ENCODE peak calls at places on chromosomes 16 and 17, in nine cellular contexts. I, T, X, Q, P, H, B, G and Y are unnamed samples.

GRCh38 chr16:30958164-30959083 is 870 bp downstream of the SETD1A start:
- DNase-seq in P (no peak), T (peak), I (peak), B (peak), G (no peak), X (peak), Q (no peak), H (peak), Y (peak)

GRCh38 chr17:18950944-18951905 is 740 bp upstream of the SLC5A10 start:
- DNase-seq in I (peak), H (no peak), G (no peak), P (no peak), X (no peak), B (no peak), T (no peak), Q (no peak), Y (no peak)

GRCh38 chr16:30982548-30983288 is 2.3 kb upstream of the HSD3B7 start:
- DNase-seq in Q (no peak), T (peak), X (no peak), G (no peak), H (no peak), B (no peak), I (no peak), P (peak), Y (no peak)

GRCh38 chr16:88978608-88979346 is 1.8 kb upstream of the CBFA2T3 start:
- DNase-seq in G (no peak), H (no peak), I (no peak), X (no peak), Q (no peak), B (peak), P (no peak), T (no peak), Y (no peak)

GRCh38 chr16:17369441-17369951 is 101.3 kb downstream of the XYLT1 start:
- DNase-seq in X (no peak), H (no peak), Q (no peak), G (peak), B (peak), T (no peak), I (peak), P (no peak), Y (no peak)

GRCh38 chr17:21076242-21076641 is 33.4 kb upstream of the USP22 start:
- DNase-seq in H (no peak), T (no peak), P (no peak), B (no peak), Q (no peak), G (no peak), I (no peak), X (no peak), Y (no peak)

GRCh38 chr17:66250686-66251085 is 21.5 kb upstream of the APOH start:
- DNase-seq in H (no peak), G (no peak), I (no peak), T (no peak), P (no peak), Q (no peak), X (no peak), B (no peak), Y (no peak)

GRCh38 chr17:66191607-66192377 is at the start of gene CEP112:
- DNase-seq in T (peak), G (peak), P (peak), H (peak), B (peak), X (peak), I (no peak), Q (peak), Y (peak)

GRCh38 chr17:54736573-54736972 is 164.1 kb upstream of the TOM1L1 start:
- DNase-seq in G (no peak), H (peak), B (no peak), I (no peak), Q (no peak), T (no peak), X (no peak), P (no peak), Y (no peak)

GRCh38 chr17:17121162-17121561 is 78.9 kb downstream of the MPRIP start:
- DNase-seq in P (no peak), H (no peak), X (no peak), B (no peak), I (no peak), T (no peak), Q (no peak), G (no peak), Y (no peak)
- TF ChIP-seq CTCF in P (no peak), H (no peak), X (no peak), B (no peak), I (no peak), T (no peak), Q (no peak), G (no peak), Y (peak)

DNA sequence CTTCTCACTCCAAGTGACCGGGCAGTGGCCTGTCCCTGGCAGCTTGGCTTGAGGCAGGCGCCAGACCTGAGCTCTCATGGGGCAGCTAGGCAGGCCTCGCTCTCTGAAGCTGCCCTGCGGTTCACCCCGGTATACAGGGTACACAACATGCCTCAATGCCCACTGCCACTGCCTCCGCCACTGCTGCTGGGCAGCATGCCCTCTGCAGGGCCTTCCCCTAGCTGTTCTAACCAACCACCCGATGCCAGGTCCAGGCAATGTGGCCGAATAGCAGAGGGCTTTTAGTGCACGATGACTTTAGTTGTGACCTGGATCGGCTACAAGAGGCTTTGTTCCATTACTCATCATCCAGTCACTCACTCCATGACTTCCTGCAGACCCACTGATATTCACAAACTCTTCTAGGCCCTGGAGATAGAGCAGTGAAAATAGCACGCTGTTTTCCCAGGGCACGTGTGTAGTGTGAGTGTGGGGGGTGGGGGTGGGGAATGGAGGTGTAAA is 19.7 kb downstream of the CDC42EP4 start:
- DNase-seq in G (no peak), Q (no peak), T (peak), I (no peak), X (no peak), B (no peak), H (no peak), P (no peak), Y (peak)
- TF ChIP-seq CTCF in G (no peak), Q (no peak), T (no peak), I (no peak), X (no peak), B (no peak), H (no peak), P (no peak), Y (no peak)

DNA sequence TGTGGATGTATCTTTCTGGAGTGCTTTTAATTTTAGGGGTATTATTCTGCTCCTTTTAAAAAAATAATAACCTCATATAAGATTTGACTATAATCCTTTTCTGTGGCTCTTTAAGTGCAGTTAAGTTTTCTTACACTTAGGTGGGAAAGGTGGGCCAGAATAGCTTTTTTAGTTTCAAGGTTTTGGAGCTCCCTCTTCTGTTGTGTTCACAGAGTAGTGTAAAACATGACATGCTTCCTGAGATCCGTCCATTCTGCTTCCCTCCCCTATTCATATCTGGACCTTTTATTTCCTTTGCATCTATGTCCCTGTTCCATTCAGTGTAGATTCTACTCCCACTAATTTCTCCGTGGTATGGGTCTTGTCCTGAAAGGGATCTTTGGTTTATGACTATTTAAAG is 12.8 kb downstream of the LRRC36 start:
- DNase-seq in H (no peak), X (peak), T (peak), Q (peak), I (no peak), B (no peak), P (no peak), G (no peak), Y (peak)
- TF ChIP-seq CTCF in H (no peak), X (peak), T (peak), Q (peak), I (no peak), B (peak), P (peak), G (no peak), Y (peak)

GRCh38 chr16:78689031-78689430 is 589.6 kb downstream of the WWOX start:
- DNase-seq in I (no peak), B (no peak), H (no peak), X (no peak), T (peak), Q (no peak), G (no peak), P (peak), Y (no peak)

GRCh38 chr16:78689536-78689935 is 590.1 kb downstream of the WWOX start:
- DNase-seq in Q (no peak), B (no peak), T (no peak), G (no peak), H (no peak), X (no peak), P (no peak), I (no peak), Y (no peak)

GRCh38 chr16:78684040-78684611 is 584.7 kb downstream of the WWOX start:
- DNase-seq in I (no peak), Q (no peak), X (no peak), B (no peak), T (peak), P (peak), G (no peak), H (peak), Y (peak)

GRCh38 chr16:78686601-78687000 is 587.1 kb downstream of the WWOX start:
- DNase-seq in T (peak), G (no peak), I (no peak), Q (no peak), B (no peak), P (no peak), X (no peak), H (no peak), Y (peak)

DNA sequence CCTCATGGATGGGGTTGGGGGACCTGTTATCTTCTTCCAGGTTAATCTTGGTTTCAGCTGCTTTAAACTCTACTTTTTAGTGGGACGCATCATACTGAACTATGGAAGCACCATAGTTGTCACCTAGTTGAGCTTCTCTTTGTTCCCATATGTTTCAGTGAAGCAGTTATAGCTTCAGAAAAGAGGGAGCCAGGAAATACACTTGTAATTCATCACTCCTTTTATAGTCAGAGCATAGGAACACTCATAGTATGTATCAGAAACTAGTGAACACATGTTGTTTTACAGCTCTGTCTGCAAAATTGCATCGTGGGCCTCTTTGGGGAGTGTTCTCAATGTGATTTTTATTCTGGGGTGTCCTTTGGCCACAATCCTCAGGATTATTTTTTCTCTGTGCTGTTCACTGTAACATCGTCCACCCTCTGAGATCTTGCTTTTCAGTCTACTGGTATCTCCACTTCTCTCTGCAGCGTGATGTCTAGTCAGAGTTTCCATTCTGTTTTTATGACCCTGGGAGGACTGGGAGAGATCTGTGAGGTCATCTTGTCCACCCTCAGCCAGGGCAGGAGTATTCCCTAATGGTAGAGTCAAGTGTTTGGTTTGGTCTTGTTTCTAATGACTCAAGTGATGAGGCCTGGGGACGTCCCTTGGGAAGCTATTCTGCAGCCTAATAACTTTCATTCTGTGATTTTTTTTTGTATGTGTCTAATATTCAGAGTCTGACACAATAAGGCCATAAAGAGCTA is 585.4 kb downstream of the WWOX start:
- DNase-seq in T (peak), G (no peak), H (peak), P (peak), B (no peak), X (no peak), Q (no peak), I (no peak), Y (peak)
- TF ChIP-seq CTCF in T (no peak), G (no peak), H (no peak), P (no peak), B (no peak), X (no peak), Q (no peak), I (no peak), Y (no peak)

GRCh38 chr16:73527191-73527590 is 479.3 kb upstream of the ZFHX3 start:
- DNase-seq in P (no peak), X (no peak), B (no peak), I (no peak), H (no peak), Q (no peak), T (no peak), G (no peak), Y (peak)
- TF ChIP-seq CTCF in P (no peak), X (peak), B (peak), I (no peak), H (no peak), Q (no peak), T (no peak), G (no peak), Y (no peak)

GRCh38 chr16:2966803-2967184 is 2.4 kb upstream of the PAQR4 start:
- DNase-seq in B (no peak), G (no peak), Q (no peak), P (no peak), X (peak), H (no peak), T (no peak), I (no peak), Y (peak)
- TF ChIP-seq CTCF in B (no peak), G (no peak), Q (no peak), P (no peak), X (no peak), H (no peak), T (no peak), I (peak), Y (no peak)

DNA sequence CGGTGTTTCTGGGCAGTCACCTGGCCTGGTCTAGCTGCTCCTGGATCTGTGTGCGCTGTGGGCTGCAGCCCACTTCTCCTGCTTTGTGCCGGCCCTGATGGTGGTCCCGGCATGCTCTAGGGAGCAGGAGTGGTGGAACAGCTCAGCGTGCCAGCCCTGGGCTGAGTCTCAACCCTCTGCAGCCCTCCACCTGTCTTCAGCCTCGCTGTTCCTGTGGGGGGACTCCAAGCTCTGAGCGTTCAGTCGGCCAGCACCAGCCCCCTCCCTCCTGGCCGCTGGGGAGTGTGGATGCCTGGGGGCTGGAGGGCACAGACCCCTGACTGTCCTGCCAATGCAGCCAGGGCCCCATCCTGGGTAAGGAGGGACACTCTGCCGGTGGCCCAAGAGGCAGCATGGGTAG is 23.7 kb upstream of the RASD1 start:
- DNase-seq in X (no peak), G (no peak), B (no peak), H (no peak), P (no peak), Q (no peak), T (no peak), I (no peak), Y (no peak)
- TF ChIP-seq CTCF in X (no peak), G (no peak), B (no peak), H (no peak), P (no peak), Q (no peak), T (no peak), I (no peak), Y (no peak)

DNA sequence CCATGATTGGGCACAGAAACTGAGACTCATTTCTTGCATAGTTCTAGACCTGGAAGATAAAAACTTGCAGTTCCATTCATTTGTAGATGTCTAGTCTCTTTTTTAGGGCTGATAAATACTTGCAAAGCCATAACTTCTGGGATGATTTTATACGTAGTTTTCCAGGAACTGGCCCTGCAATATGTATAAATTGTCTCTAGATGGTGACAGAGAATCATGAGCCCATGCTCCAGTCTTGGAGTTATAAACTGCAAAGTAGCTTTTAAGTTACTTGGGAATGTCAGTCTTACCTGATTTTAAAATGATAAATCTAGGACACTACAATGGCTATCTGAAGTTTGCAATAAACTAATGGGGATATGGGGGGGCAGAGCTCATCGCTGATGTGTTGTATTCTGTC is 3.0 kb upstream of the ADAMTS18 start:
- DNase-seq in T (peak), I (no peak), G (no peak), B (no peak), Q (no peak), H (no peak), P (no peak), X (peak), Y (peak)
- TF ChIP-seq CTCF in T (peak), I (no peak), G (no peak), B (no peak), Q (no peak), H (no peak), P (no peak), X (peak), Y (peak)

GRCh38 chr16:603221-603620 is 13.4 kb downstream of the RAB40C start:
- DNase-seq in I (no peak), H (no peak), X (no peak), Q (no peak), P (no peak), G (no peak), B (no peak), T (no peak), Y (no peak)

GRCh38 chr16:596736-597060 is 6.8 kb downstream of the RAB40C start:
- DNase-seq in H (no peak), P (no peak), X (no peak), I (no peak), Q (no peak), T (no peak), B (no peak), G (no peak), Y (no peak)

GRCh38 chr16:598823-599739 is 9.2 kb downstream of the RAB40C start:
- DNase-seq in G (no peak), B (no peak), X (no peak), P (no peak), T (no peak), Q (no peak), H (no peak), I (no peak), Y (no peak)

GRCh38 chr16:595942-596735 is 6.3 kb downstream of the RAB40C start:
- DNase-seq in T (no peak), B (no peak), G (no peak), P (peak), H (no peak), I (no peak), X (no peak), Q (no peak), Y (no peak)

DNA sequence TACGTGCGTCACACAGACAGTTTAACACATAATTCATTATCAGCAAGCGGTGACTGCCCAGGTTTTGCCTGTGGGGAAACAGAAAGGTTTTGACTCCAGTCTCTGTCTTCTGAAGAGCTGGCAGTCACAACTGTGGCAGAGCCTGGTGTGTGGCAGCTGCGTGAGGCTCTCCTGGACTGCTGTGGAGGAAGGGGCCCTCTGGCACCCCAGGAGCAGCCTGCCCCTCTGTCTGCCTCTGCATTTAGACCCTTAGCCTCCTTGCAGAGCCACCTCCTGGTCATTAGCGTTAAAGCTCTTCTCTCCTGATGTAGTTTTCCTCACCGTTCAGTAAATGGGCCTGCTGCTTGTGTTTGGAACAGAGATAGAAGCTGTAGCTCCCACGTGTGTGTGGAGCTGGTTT is 10.9 kb downstream of the RAB40C start:
- DNase-seq in P (no peak), G (no peak), B (no peak), H (no peak), I (no peak), X (peak), T (peak), Q (no peak), Y (peak)
- TF ChIP-seq CTCF in P (peak), G (no peak), B (peak), H (peak), I (no peak), X (peak), T (peak), Q (peak), Y (peak)